ENCODE peak calls at places on chromosomes 7 and 10, in four cellular contexts. R is A549, Z is cardiac muscle cell, K is Peyer's patch. P is an unnamed sample.

GRCh38 chr7:37000514-37000913 is 276.2 kb upstream of the AOAH start:
- DNase-seq in K (no peak), Z (no peak), R (no peak), P (no peak)

GRCh38 chr7:5382281-5383041 is 41.2 kb downstream of the TNRC18 start:
- DNase-seq in R (no peak), K (no peak), Z (peak; percentile 88), P (no peak)

GRCh38 chr10:132036153-132036886 is 29.4 kb upstream of the JAKMIP3 start:
- DNase-seq in R (peak; percentile 57), K (no peak), Z (peak; percentile 64), P (no peak)

GRCh38 chr7:99270702-99271101 is 1.9 kb upstream of the MYH16 start:
- DNase-seq in R (peak; percentile 41), Z (no peak), K (no peak), P (no peak)

GRCh38 chr10:132170561-132171361 is 16.0 kb upstream of the DPYSL4 start:
- DNase-seq in R (no peak), K (no peak), Z (no peak), P (no peak)

GRCh38 chr10:96334888-96335526 is 23.8 kb downstream of the OPALIN start:
- DNase-seq in K (no peak), Z (peak; percentile 61), R (peak; percentile 55), P (no peak)

GRCh38 chr7:137547477-137547876 is 203.9 kb upstream of the PTN start:
- DNase-seq in K (no peak), Z (no peak), R (no peak), P (no peak)

GRCh38 chr7:155973451-155973997 is 161.3 kb upstream of the SHH start:
- DNase-seq in K (no peak), R (no peak), Z (no peak), P (no peak)

GRCh38 chr10:80090120-80090519 is 11.7 kb downstream of the TMEM254 start:
- DNase-seq in R (no peak), K (no peak), Z (no peak), P (no peak)

GRCh38 chr10:110820321-110820814 is 51.4 kb upstream of the PDCD4 start:
- DNase-seq in K (no peak), Z (peak; percentile 64), R (no peak), P (no peak)

GRCh38 chr10:666237-667012 is 23.0 kb downstream of the DIP2C start:
- DNase-seq in K (no peak), Z (no peak), R (no peak), P (no peak)

GRCh38 chr10:668786-669485 is 20.5 kb downstream of the DIP2C start:
- DNase-seq in K (no peak), R (no peak), Z (no peak), P (no peak)

GRCh38 chr10:667096-667495 is 22.4 kb downstream of the DIP2C start:
- DNase-seq in Z (no peak), R (no peak), K (no peak), P (no peak)

GRCh38 chr10:665579-666091 is 23.8 kb downstream of the DIP2C start:
- DNase-seq in K (no peak), R (no peak), Z (no peak), P (no peak)

DNA sequence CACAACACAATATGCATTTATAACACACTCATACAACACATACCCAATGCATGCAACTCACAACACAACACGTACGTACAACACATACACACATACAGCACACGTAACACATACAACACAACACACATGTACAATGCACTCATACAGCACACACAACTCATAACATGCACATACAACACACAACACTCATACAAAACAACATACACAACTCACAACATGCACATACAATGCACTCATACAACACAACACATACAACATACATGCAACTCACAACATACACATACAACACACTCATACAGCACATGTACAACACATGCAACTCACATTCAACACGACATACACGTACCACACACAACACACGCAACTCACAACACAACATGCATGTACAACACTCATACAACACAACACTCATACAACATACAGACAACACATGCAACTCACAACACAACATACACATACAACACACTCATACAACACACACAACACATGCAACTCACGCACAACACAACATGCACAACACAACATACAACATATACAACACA is 21.8 kb downstream of the DIP2C start:
- DNase-seq in Z (no peak), R (no peak), K (no peak), P (no peak)
- H3K27ac ChIP-seq in Z (no peak overlapping the region), R (no peak overlapping the region), K (no peak overlapping the region), P (no peak overlapping the region)

DNA sequence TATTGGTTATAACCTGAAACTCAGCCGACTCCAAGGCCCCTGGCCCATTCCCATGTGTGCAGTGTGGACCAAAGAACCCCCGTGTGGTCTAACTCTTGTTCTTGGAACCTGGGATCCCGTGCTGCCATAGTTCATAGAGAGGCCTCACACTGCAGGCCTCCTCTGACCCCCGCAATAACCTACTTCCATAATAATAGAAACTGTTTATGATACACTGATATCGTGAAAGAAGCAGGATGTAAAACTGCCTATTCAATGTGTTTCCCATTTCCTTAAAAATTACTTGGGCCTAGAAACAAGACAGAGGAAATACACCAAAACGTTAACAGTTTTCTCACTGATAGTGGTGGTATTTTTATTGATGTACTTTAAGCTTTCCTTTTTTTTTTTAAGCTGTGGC is 109.2 kb upstream of the KDM7A start:
- DNase-seq in Z (no peak), K (no peak), R (no peak), P (no peak)
- H3K27ac ChIP-seq in Z (no peak overlapping the region), K (no peak overlapping the region), R (no peak overlapping the region), P (no peak overlapping the region)

GRCh38 chr10:84352251-84352842 is 24.0 kb downstream of the CCSER2 start:
- DNase-seq in R (peak; percentile 67), K (peak; percentile 51), Z (peak; percentile 67), P (peak; percentile 57)
- H3K27ac ChIP-seq in R (no peak overlapping the region), K (no peak overlapping the region), Z (no peak overlapping the region), P (no peak overlapping the region)

GRCh38 chr7:27142562-27143021 is 889 bp downstream of the HOXA5 start:
- DNase-seq in K (peak; percentile 12), Z (no peak), R (no peak), P (no peak)
- H3K27ac ChIP-seq in K (peak overlapping the region; percentile 75), Z (no peak overlapping the region), R (peak overlapping the region; percentile 93), P (no peak overlapping the region)

P was measured in naive thymus-derived CD4-positive, alpha-beta T cell.